ENCODE peak calls at places on chromosome 11, in seven cellular contexts. D, M, S, V, B, O and J are unnamed samples.

GRCh38 chr11:65646921-65647701 is 9.2 kb downstream of the SIPA1 start:
- DNase-seq in D (peak; percentile 66), M (no peak), S (no peak), V (no peak), B (no peak), O (peak; percentile 94), J (peak; percentile 89)

GRCh38 chr11:110679323-110679980 is 32.8 kb downstream of the ARHGAP20 start:
- DNase-seq in D (no peak), M (no peak), S (no peak), V (no peak), B (no peak), O (no peak), J (no peak)

GRCh38 chr11:47111318-47111804 is 65.3 kb downstream of the ARFGAP2 start:
- DNase-seq in D (no peak), M (no peak), S (no peak), V (no peak), B (no peak), O (no peak), J (no peak)

GRCh38 chr11:77130763-77131513 is 2.9 kb downstream of the MYO7A start:
- DNase-seq in D (no peak), M (no peak), S (peak; percentile 82), V (no peak), B (no peak), O (peak; percentile 76), J (no peak)

GRCh38 chr11:61109671-61110070 is 7.4 kb downstream of the CD5 start:
- DNase-seq in D (no peak), M (no peak), S (no peak), V (no peak), B (no peak), O (no peak), J (no peak)

GRCh38 chr11:34890089-34890488 is 26.1 kb downstream of the APIP start:
- DNase-seq in D (peak; percentile 23), M (no peak), S (no peak), V (no peak), B (no peak), O (no peak), J (no peak)

GRCh38 chr11:71252434-71252781 is at the start of gene SHANK2:
- DNase-seq in D (no peak), M (no peak), S (no peak), V (no peak), B (no peak), O (peak; percentile 60), J (no peak)

GRCh38 chr11:64165482-64165841 is 451 bp downstream of the MACROD1 start:
- DNase-seq in D (no peak), M (no peak), S (no peak), V (peak; percentile 64), B (peak; percentile 64), O (no peak), J (no peak)

GRCh38 chr11:79042824-79043223 is 398.0 kb downstream of the TENM4 start:
- DNase-seq in D (no peak), M (no peak), S (no peak), V (no peak), B (no peak), O (no peak), J (no peak)

GRCh38 chr11:79043726-79044125 is 397.1 kb downstream of the TENM4 start:
- DNase-seq in D (no peak), M (no peak), S (no peak), V (no peak), B (no peak), O (no peak), J (no peak)

GRCh38 chr11:79044211-79044610 is 396.6 kb downstream of the TENM4 start:
- DNase-seq in D (no peak), M (no peak), S (no peak), V (no peak), B (no peak), O (no peak), J (no peak)

GRCh38 chr11:79040348-79040747 is 400.5 kb downstream of the TENM4 start:
- DNase-seq in D (no peak), M (no peak), S (no peak), V (no peak), B (no peak), O (no peak), J (no peak)

GRCh38 chr11:79039122-79039521 is 401.7 kb downstream of the TENM4 start:
- DNase-seq in D (no peak), M (no peak), S (no peak), V (no peak), B (no peak), O (no peak), J (no peak)
- TF ChIP-seq MAX in D (no peak), M (no peak), S (no peak), V (no peak), B (no peak), O (no peak), J (no peak)

DNA sequence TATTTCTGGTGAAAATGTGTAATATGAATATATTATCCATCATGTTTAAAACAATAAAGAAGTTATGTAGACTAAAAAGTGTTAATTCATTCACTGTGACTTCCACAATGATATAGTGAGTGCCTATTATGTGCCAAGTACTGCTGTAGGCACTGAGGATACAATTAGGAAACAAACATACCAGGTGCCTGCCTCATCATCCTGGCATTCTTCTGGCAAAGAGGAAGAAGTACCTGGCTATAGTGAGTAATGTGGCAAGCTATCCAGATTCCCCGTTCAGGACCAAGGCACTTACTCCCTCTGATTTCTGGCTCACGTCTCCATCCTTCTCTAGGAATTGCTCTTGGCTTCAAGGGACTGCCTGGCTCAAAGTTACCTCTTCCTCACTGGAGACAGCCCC is 77.5 kb upstream of the CLMP start:
- DNase-seq in D (no peak), M (no peak), S (no peak), V (no peak), B (no peak), O (no peak), J (no peak)
- TF ChIP-seq MAX in D (no peak), M (no peak), S (no peak), V (no peak), B (no peak), O (no peak), J (no peak)

GRCh38 chr11:115168686-115169085 is 335.5 kb downstream of the CADM1 start:
- DNase-seq in D (no peak), M (no peak), S (no peak), V (no peak), B (no peak), O (no peak), J (no peak)

GRCh38 chr11:115166826-115167225 is 337.4 kb downstream of the CADM1 start:
- DNase-seq in D (no peak), M (no peak), S (no peak), V (no peak), B (no peak), O (no peak), J (no peak)

GRCh38 chr11:115170133-115170815 is 333.9 kb downstream of the CADM1 start:
- DNase-seq in D (peak; percentile 18), M (no peak), S (peak; percentile 18), V (peak; percentile 30), B (peak; percentile 19), O (peak; percentile 47), J (peak; percentile 68)

GRCh38 chr11:115164774-115165173 is 339.4 kb downstream of the CADM1 start:
- DNase-seq in D (no peak), M (no peak), S (no peak), V (no peak), B (no peak), O (no peak), J (no peak)

GRCh38 chr11:115168229-115168671 is 336.0 kb downstream of the CADM1 start:
- DNase-seq in D (no peak), M (no peak), S (no peak), V (no peak), B (no peak), O (peak; percentile 68), J (no peak)
- TF ChIP-seq MAX in D (no peak), M (no peak), S (no peak), V (no peak), B (no peak), O (no peak), J (no peak)

DNA sequence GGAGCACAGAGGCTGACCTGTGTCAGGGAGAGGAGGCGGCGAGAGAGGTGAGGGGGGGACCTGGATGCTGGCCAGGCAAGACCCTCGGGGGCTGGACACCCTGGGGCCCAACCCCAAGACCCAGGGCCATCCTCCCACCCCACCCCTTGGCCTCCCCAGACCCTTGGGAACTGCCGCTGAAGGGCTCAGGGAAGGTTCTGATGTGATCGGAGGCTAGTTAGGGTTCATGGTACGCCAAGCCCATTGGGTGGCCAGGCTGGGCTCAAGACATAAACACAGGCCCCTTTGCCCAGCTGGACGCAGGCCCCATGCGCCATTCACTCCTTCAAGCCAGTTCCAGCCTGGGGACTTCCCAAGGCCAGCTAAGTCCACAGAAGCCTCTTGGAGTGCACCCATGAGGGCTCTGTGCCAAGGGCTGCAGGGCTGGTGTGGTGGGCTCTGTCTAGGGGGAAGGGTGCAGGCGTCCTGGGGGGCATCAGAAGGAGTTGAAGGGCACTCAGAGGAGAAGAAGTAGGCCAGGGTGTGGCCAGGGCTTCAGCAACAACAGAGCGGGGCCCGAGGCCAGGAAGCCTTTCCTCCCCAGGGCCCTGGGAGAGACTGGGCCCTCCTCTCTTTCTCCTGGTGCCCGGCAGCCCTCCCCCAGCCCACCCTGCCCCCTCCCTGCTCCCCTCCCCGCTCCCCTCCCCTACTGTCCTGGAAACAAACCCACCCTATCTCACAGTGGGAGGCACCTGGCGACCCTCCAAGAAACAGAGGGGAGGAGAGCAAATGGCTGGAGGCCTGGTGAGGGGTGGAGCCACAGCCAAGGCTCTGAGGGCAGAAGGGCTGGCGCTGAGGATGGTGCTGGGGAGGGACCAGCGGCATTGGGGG is 12.9 kb downstream of the TSPAN32 start:
- DNase-seq in D (peak; percentile 24), M (no peak), S (no peak), V (peak; percentile 27), B (peak; percentile 41), O (peak; percentile 95), J (no peak)
- TF ChIP-seq MAX in D (no peak), M (no peak), S (no peak), V (no peak), B (no peak), O (no peak), J (no peak)